ENCODE peak calls at places on chromosomes 6 and 20, in five cellular contexts. One of them, this sample, is unnamed.
A peak's percentile ranks its signal among the peaks of the same experiment; 100 is the strongest.

GRCh38 chr6:156451726-156452125 is 325.5 kb upstream of the ARID1B start:
- DNase-seq in A549: no peak
- DNase-seq in GM12891: no peak
- DNase-seq in IMR-90: no peak
- DNase-seq in suprapubic skin: no peak
- DNase-seq in this sample: no peak

GRCh38 chr6:11277275-11278206 is 45.1 kb upstream of the NEDD9 start:
- DNase-seq in GM12891: no peak
- DNase-seq in A549: peak; percentile 55
- DNase-seq in IMR-90: peak; percentile 82
- DNase-seq in suprapubic skin: no peak
- DNase-seq in this sample: no peak

GRCh38 chr20:59644371-59644939 is 40.1 kb downstream of the PHACTR3 start:
- DNase-seq in suprapubic skin: no peak
- DNase-seq in A549: no peak
- DNase-seq in IMR-90: no peak
- DNase-seq in GM12891: no peak
- DNase-seq in this sample: no peak

GRCh38 chr6:112502348-112503130 is 155.4 kb downstream of the RFPL4B start:
- DNase-seq in IMR-90: peak; percentile 41
- DNase-seq in A549: no peak
- DNase-seq in suprapubic skin: no peak
- DNase-seq in GM12891: no peak
- DNase-seq in this sample: no peak

GRCh38 chr20:7695622-7696021 is 244.6 kb downstream of the HAO1 start:
- DNase-seq in IMR-90: peak; percentile 16
- DNase-seq in GM12891: no peak
- DNase-seq in A549: no peak
- DNase-seq in suprapubic skin: no peak
- DNase-seq in this sample: no peak

GRCh38 chr6:127069659-127070279 is 48.7 kb upstream of the RSPO3 start:
- DNase-seq in GM12891: no peak
- DNase-seq in IMR-90: peak; percentile 45
- DNase-seq in A549: peak; percentile 47
- DNase-seq in suprapubic skin: no peak
- DNase-seq in this sample: no peak

GRCh38 chr6:107305391-107305790 is 154.0 kb downstream of the PDSS2 start:
- DNase-seq in suprapubic skin: no peak
- DNase-seq in GM12891: no peak
- DNase-seq in A549: no peak
- DNase-seq in IMR-90: no peak
- DNase-seq in this sample: no peak

GRCh38 chr6:125014157-125014957 is 52.1 kb downstream of the RNF217 start:
- DNase-seq in IMR-90: peak; percentile 89
- DNase-seq in A549: peak; percentile 19
- DNase-seq in suprapubic skin: no peak
- DNase-seq in GM12891: no peak
- DNase-seq in this sample: no peak

GRCh38 chr6:147366290-147366689 is 142.2 kb upstream of the SAMD5 start:
- DNase-seq in IMR-90: no peak
- DNase-seq in GM12891: no peak
- DNase-seq in A549: no peak
- DNase-seq in suprapubic skin: no peak
- DNase-seq in this sample: no peak

GRCh38 chr6:142322504-142323198 is 20.8 kb downstream of the ADGRG6 start:
- DNase-seq in A549: no peak
- DNase-seq in GM12891: no peak
- DNase-seq in IMR-90: no peak
- DNase-seq in suprapubic skin: no peak
- DNase-seq in this sample: no peak

GRCh38 chr6:36916159-36916558 is 30.4 kb downstream of the C6orf89 start:
- DNase-seq in suprapubic skin: no peak
- DNase-seq in GM12891: no peak
- DNase-seq in IMR-90: peak; percentile 36
- DNase-seq in A549: no peak
- DNase-seq in this sample: no peak

GRCh38 chr6:37092851-37093727 is 76.9 kb upstream of the PIM1 start:
- DNase-seq in GM12891: no peak
- DNase-seq in A549: no peak
- DNase-seq in suprapubic skin: peak; percentile 73
- DNase-seq in IMR-90: no peak
- DNase-seq in this sample: peak; percentile 22

GRCh38 chr6:107604549-107604948 is 114.6 kb downstream of the SOBP start:
- DNase-seq in IMR-90: no peak
- DNase-seq in suprapubic skin: no peak
- DNase-seq in A549: no peak
- DNase-seq in GM12891: no peak
- DNase-seq in this sample: no peak

GRCh38 chr6:38262041-38262440 is 377.7 kb downstream of the BTBD9 start:
- DNase-seq in suprapubic skin: no peak
- DNase-seq in A549: peak; percentile 65
- DNase-seq in GM12891: no peak
- DNase-seq in IMR-90: peak; percentile 92
- DNase-seq in this sample: no peak

GRCh38 chr20:37351689-37352610 is 6.0 kb downstream of the SRC start:
- DNase-seq in suprapubic skin: no peak
- DNase-seq in IMR-90: no peak
- DNase-seq in GM12891: no peak
- DNase-seq in A549: no peak
- DNase-seq in this sample: no peak

GRCh38 chr6:33828764-33829731 is 25.2 kb upstream of the MLN start:
- DNase-seq in GM12891: no peak
- DNase-seq in suprapubic skin: no peak
- DNase-seq in IMR-90: no peak
- DNase-seq in A549: no peak
- DNase-seq in this sample: no peak

GRCh38 chr6:43311681-43312080 is 3.1 kb upstream of the CRIP3 start:
- DNase-seq in A549: no peak
- DNase-seq in IMR-90: no peak
- DNase-seq in GM12891: no peak
- DNase-seq in suprapubic skin: no peak
- DNase-seq in this sample: no peak

GRCh38 chr6:3390698-3391097 is 66.2 kb downstream of the SLC22A23 start:
- DNase-seq in A549: peak; percentile 12
- DNase-seq in GM12891: no peak
- DNase-seq in suprapubic skin: peak; percentile 94
- DNase-seq in IMR-90: peak; percentile 69
- DNase-seq in this sample: peak; percentile 23

GRCh38 chr20:33668087-33668790 is 1.5 kb downstream of the ACTL10 start:
- DNase-seq in A549: peak; percentile 51
- DNase-seq in GM12891: no peak
- DNase-seq in suprapubic skin: peak; percentile 86
- DNase-seq in IMR-90: no peak
- DNase-seq in this sample: peak; percentile 83

GRCh38 chr6:113317870-113318269 is 539.3 kb upstream of the MARCKS start:
- DNase-seq in suprapubic skin: no peak
- DNase-seq in IMR-90: no peak
- DNase-seq in A549: no peak
- DNase-seq in GM12891: no peak
- DNase-seq in this sample: no peak

GRCh38 chr6:39684790-39685485 is 40.3 kb downstream of the KIF6 start:
- DNase-seq in GM12891: no peak
- DNase-seq in A549: peak; percentile 3
- DNase-seq in suprapubic skin: no peak
- DNase-seq in IMR-90: peak; percentile 46
- DNase-seq in this sample: peak; percentile 13

GRCh38 chr6:132494954-132495353 is 18.0 kb downstream of the STX7 start:
- DNase-seq in GM12891: no peak
- DNase-seq in A549: no peak
- DNase-seq in suprapubic skin: no peak
- DNase-seq in IMR-90: no peak
- DNase-seq in this sample: no peak

GRCh38 chr6:1616556-1617463 is 7.1 kb downstream of the FOXC1 start:
- DNase-seq in suprapubic skin: no peak
- DNase-seq in A549: no peak
- DNase-seq in IMR-90: no peak
- DNase-seq in GM12891: no peak
- DNase-seq in this sample: no peak

GRCh38 chr6:146547889-146548288 is 4.3 kb downstream of the RAB32 start:
- DNase-seq in GM12891: no peak
- DNase-seq in suprapubic skin: no peak
- DNase-seq in A549: no peak
- DNase-seq in IMR-90: no peak
- DNase-seq in this sample: no peak

GRCh38 chr6:125421853-125422252 is 120.1 kb upstream of the HDDC2 start:
- DNase-seq in GM12891: no peak
- DNase-seq in suprapubic skin: no peak
- DNase-seq in IMR-90: no peak
- DNase-seq in A549: peak; percentile 1
- DNase-seq in this sample: no peak

GRCh38 chr6:26273673-26274595 is 91.1 kb upstream of the BTN3A2 start:
- DNase-seq in IMR-90: peak; percentile 42
- DNase-seq in GM12891: no peak
- DNase-seq in A549: no peak
- DNase-seq in suprapubic skin: no peak
- DNase-seq in this sample: no peak
- TF ChIP-seq POLR2A in IMR-90: no peak
- TF ChIP-seq POLR2A in GM12891: peak; percentile 33
- TF ChIP-seq POLR2A in A549: no peak
- TF ChIP-seq POLR2A in suprapubic skin: no peak
- TF ChIP-seq POLR2A in this sample: no peak

GRCh38 chr20:49247169-49247734 is 28.0 kb downstream of the DDX27 start:
- DNase-seq in GM12891: no peak
- DNase-seq in A549: no peak
- DNase-seq in suprapubic skin: no peak
- DNase-seq in IMR-90: no peak
- DNase-seq in this sample: no peak
- TF ChIP-seq POLR2A in GM12891: peak; percentile 32
- TF ChIP-seq POLR2A in A549: no peak
- TF ChIP-seq POLR2A in suprapubic skin: no peak
- TF ChIP-seq POLR2A in IMR-90: no peak
- TF ChIP-seq POLR2A in this sample: no peak

DNA sequence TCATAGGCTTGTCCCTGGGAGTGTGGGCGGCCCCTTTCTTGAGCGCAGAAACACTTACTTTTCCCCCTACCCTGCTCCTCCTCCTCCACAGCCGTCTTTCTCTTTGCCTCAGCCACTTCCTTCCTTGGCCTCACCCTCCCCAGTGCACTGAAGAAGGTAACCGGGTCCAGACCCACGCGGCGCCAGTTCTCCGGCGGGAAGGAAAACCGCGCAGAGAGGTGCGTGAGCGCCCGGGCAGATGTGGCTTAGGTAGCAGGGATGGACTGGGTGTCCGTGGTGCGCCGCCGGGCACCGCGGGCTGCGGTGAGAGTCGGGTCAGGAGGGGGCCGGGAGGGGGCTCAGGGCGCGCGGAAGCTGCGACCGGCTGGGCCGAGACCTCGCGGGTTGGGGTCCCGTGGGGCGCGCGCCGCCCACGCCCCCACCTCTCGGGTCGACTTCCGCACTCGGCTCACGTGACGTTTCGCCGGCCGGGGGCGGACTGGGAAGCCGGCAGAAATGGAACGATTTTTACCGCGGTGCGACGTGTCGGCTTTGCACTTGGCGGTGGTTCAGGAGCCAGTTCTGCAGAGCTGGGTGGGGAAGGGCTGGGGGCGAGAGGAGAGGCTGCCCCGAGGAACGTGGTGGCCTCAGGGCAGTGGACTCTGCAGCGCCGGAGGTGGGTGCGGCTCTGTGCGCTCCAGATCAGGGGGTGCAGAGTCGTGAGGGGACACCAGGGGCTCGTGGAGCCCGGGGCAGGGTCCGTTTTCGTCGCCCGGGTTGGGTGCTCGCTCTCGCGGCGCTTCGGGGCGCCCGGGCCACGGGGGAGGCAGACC is at the start of gene ABRACL:
- DNase-seq in A549: peak; percentile 63
- DNase-seq in GM12891: peak; percentile 55
- DNase-seq in IMR-90: peak; percentile 63
- DNase-seq in suprapubic skin: peak; percentile 71
- DNase-seq in this sample: peak; percentile 66
- TF ChIP-seq POLR2A in A549: peak; percentile 5
- TF ChIP-seq POLR2A in GM12891: peak; percentile 82
- TF ChIP-seq POLR2A in IMR-90: peak; percentile 37
- TF ChIP-seq POLR2A in suprapubic skin: no peak
- TF ChIP-seq POLR2A in this sample: peak; percentile 71

GRCh38 chr6:168067081-168067480 is 11.9 kb downstream of the FRMD1 start:
- DNase-seq in GM12891: no peak
- DNase-seq in A549: no peak
- DNase-seq in IMR-90: no peak
- DNase-seq in suprapubic skin: no peak
- DNase-seq in this sample: no peak
- TF ChIP-seq POLR2A in GM12891: no peak
- TF ChIP-seq POLR2A in A549: no peak
- TF ChIP-seq POLR2A in IMR-90: no peak
- TF ChIP-seq POLR2A in suprapubic skin: no peak
- TF ChIP-seq POLR2A in this sample: no peak

GRCh38 chr6:167422934-167423333 is 98.0 kb downstream of the TTLL2 start:
- DNase-seq in A549: no peak
- DNase-seq in IMR-90: no peak
- DNase-seq in GM12891: no peak
- DNase-seq in suprapubic skin: no peak
- DNase-seq in this sample: no peak

GRCh38 chr6:167426620-167427019 is 101.7 kb downstream of the TTLL2 start:
- DNase-seq in A549: no peak
- DNase-seq in GM12891: no peak
- DNase-seq in IMR-90: no peak
- DNase-seq in suprapubic skin: no peak
- DNase-seq in this sample: no peak

GRCh38 chr6:167426074-167426473 is 101.2 kb downstream of the TTLL2 start:
- DNase-seq in suprapubic skin: no peak
- DNase-seq in IMR-90: no peak
- DNase-seq in GM12891: no peak
- DNase-seq in A549: no peak
- DNase-seq in this sample: no peak

GRCh38 chr6:167424700-167425099 is 99.8 kb downstream of the TTLL2 start:
- DNase-seq in A549: no peak
- DNase-seq in suprapubic skin: no peak
- DNase-seq in IMR-90: no peak
- DNase-seq in GM12891: no peak
- DNase-seq in this sample: no peak

DNA sequence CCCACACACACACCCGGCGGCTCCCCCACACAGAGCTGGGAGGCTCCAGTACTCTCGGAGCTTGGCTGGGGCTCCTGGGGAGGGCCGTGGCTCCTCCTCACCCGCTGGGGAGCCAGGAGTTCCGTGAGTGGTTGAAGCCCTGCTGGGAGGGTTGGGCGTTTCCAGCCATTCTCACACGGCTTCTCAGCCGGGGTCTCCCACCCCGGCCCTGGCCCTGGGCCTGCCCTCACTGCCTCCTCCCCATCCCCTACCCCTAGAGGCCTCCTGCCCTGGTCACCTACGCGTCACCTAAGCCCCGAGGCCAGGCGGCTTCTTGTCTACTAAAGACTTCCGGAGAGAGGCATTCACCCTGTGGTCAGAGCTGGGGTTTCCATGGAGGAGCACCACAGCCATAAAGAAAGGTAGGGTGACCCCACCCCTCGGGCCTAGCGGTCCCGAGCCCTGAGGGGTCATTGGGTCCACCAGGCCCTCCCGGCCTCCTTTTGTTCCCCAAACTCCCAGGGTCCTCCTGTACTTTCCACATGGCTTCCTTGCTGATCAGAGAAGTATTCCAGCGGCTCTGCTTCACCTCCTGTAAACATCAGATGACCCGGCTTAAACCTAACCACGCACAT is 99.3 kb downstream of the TTLL2 start:
- DNase-seq in IMR-90: no peak
- DNase-seq in suprapubic skin: no peak
- DNase-seq in A549: no peak
- DNase-seq in GM12891: no peak
- DNase-seq in this sample: no peak
- TF ChIP-seq POLR2A in IMR-90: no peak
- TF ChIP-seq POLR2A in suprapubic skin: no peak
- TF ChIP-seq POLR2A in A549: no peak
- TF ChIP-seq POLR2A in GM12891: no peak
- TF ChIP-seq POLR2A in this sample: no peak

GRCh38 chr20:47353697-47354387 is 2.7 kb downstream of the ZMYND8 start:
- DNase-seq in GM12891: no peak
- DNase-seq in IMR-90: no peak
- DNase-seq in suprapubic skin: no peak
- DNase-seq in A549: no peak
- DNase-seq in this sample: no peak
- TF ChIP-seq POLR2A in GM12891: no peak
- TF ChIP-seq POLR2A in IMR-90: no peak
- TF ChIP-seq POLR2A in suprapubic skin: no peak
- TF ChIP-seq POLR2A in A549: no peak
- TF ChIP-seq POLR2A in this sample: no peak